ENCODE peak calls at places on chromosomes 12 and 14, in ten cellular contexts. Z, J, P, T, C, L, V, G, Y and H are unnamed samples.

GRCh38 chr14:75165586-75166391 is 10.6 kb downstream of the TMED10 start:
- DNase-seq in J (no peak), P (no peak), V (no peak), C (no peak), Y (peak; percentile 20), L (no peak), T (no peak), Z (peak; percentile 41), G (no peak), H (no peak)

GRCh38 chr14:25049559-25050493 is at the start of gene STXBP6:
- DNase-seq in P (peak; percentile 73), Z (peak; percentile 52), T (peak; percentile 13), C (peak; percentile 85), G (peak; percentile 65), J (no peak), V (peak; percentile 92), L (peak; percentile 92), Y (peak; percentile 61), H (peak; percentile 89)

GRCh38 chr12:62910549-62911169 is 24.3 kb downstream of the PPM1H start:
- DNase-seq in T (no peak), J (no peak), P (no peak), G (no peak), C (no peak), V (no peak), Y (no peak), Z (no peak), L (no peak), H (no peak)

GRCh38 chr14:26290007-26290530 is 307.8 kb downstream of the NOVA1 start:
- DNase-seq in V (no peak), Z (peak; percentile 72), Y (peak; percentile 66), P (no peak), G (no peak), L (no peak), C (no peak), J (no peak), T (peak; percentile 74), H (no peak)

GRCh38 chr14:56268039-56268438 is 149.8 kb downstream of the PELI2 start:
- DNase-seq in Z (peak; percentile 72), J (no peak), G (no peak), C (no peak), Y (no peak), P (no peak), V (no peak), L (no peak), T (peak; percentile 92), H (no peak)

GRCh38 chr14:93085916-93086315 is 29.8 kb downstream of the ITPK1 start:
- DNase-seq in G (no peak), T (peak; percentile 82), P (no peak), Z (no peak), L (peak; percentile 85), C (peak; percentile 52), Y (no peak), V (no peak), J (no peak), H (no peak)

GRCh38 chr12:2813573-2814185 is 1.2 kb downstream of the ITFG2 start:
- DNase-seq in G (peak; percentile 52), J (no peak), Y (peak; percentile 75), Z (peak; percentile 77), C (peak; percentile 44), T (peak; percentile 47), V (no peak), L (peak; percentile 79), P (peak; percentile 56), H (no peak)

GRCh38 chr12:97977870-97978269 is 515.3 kb downstream of the RMST start:
- DNase-seq in G (no peak), C (no peak), P (no peak), J (no peak), Z (no peak), T (no peak), L (no peak), V (no peak), Y (no peak), H (no peak)

GRCh38 chr12:112916270-112916669 is 9.5 kb downstream of the OAS1 start:
- DNase-seq in C (no peak), V (no peak), Z (peak; percentile 33), J (peak; percentile 58), L (no peak), Y (peak; percentile 30), P (no peak), G (no peak), T (peak; percentile 70), H (no peak)

DNA sequence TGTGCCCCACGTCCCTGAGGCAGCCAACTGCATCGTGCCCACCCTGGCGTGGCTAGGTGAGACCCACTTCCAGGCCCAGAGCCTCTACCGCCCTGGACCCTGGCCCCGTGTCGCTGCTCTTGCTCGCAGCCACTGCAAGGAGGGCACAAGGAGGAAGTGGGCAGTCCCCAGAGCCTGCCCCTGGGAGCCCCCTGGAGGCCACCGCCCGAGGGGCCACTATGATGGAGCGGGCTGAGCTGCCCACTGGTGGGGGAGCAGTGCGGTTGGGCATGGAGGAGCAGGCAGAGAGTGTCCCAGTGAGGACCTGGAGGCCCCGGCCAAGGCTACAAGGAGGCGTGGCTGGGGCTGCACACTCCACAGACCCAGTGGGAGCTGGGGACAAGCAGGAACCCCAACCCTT is 323.6 kb downstream of the PCNX1 start:
- DNase-seq in Z (no peak), Y (no peak), J (no peak), V (peak; percentile 72), G (no peak), L (no peak), C (no peak), P (no peak), T (no peak), H (no peak)
- TF ChIP-seq CTCF in Z (no peak), Y (no peak), J (no peak), V (no peak), G (no peak), L (peak; percentile 11), C (no peak), P (no peak), T (no peak), H (no peak)

GRCh38 chr12:27523642-27524488 is at the start of gene PPFIBP1:
- DNase-seq in V (peak; percentile 100), Z (peak; percentile 99), G (peak; percentile 100), J (peak; percentile 99), T (peak; percentile 98), Y (peak; percentile 98), C (peak; percentile 95), L (peak; percentile 97), P (peak; percentile 95), H (peak; percentile 98)
- TF ChIP-seq CTCF in V (peak; percentile 42), Z (peak; percentile 49), G (no peak), J (no peak), T (peak; percentile 52), Y (peak; percentile 44), C (no peak), L (peak; percentile 16), P (no peak), H (peak; percentile 30)

GRCh38 chr12:6438345-6438744 is 6.4 kb upstream of the CD27 start:
- DNase-seq in Y (no peak), J (no peak), G (no peak), V (no peak), Z (no peak), P (no peak), L (no peak), T (no peak), C (no peak), H (no peak)

GRCh38 chr12:6442799-6443198 is 2.0 kb upstream of the CD27 start:
- DNase-seq in V (no peak), Z (no peak), G (no peak), P (no peak), T (no peak), Y (no peak), L (no peak), J (no peak), C (no peak), H (no peak)

GRCh38 chr12:6443361-6443983 is 1.3 kb upstream of the CD27 start:
- DNase-seq in Z (no peak), J (no peak), V (no peak), L (no peak), C (no peak), T (no peak), P (no peak), G (no peak), Y (no peak), H (no peak)

GRCh38 chr12:6444704-6445688 is at the start of gene CD27:
- DNase-seq in V (no peak), Y (no peak), L (no peak), Z (no peak), J (no peak), G (no peak), C (no peak), T (no peak), P (no peak), H (no peak)

GRCh38 chr12:6444031-6444430 is 724 bp upstream of the CD27 start:
- DNase-seq in L (no peak), G (no peak), V (no peak), J (no peak), T (no peak), Z (no peak), C (no peak), Y (no peak), P (no peak), H (no peak)
- TF ChIP-seq CTCF in L (no peak), G (no peak), V (no peak), J (no peak), T (no peak), Z (no peak), C (no peak), Y (no peak), P (no peak), H (no peak)

GRCh38 chr12:46370792-46371717 is 1.5 kb downstream of the SLC38A2 start:
- DNase-seq in P (peak; percentile 88), L (peak; percentile 96), Y (peak; percentile 85), T (peak; percentile 58), V (peak; percentile 99), J (no peak), C (peak; percentile 96), G (peak; percentile 96), Z (peak; percentile 83), H (peak; percentile 96)
- TF ChIP-seq CTCF in P (no peak), L (peak; percentile 32), Y (no peak), T (peak; percentile 40), V (peak; percentile 75), J (peak; percentile 1), C (peak; percentile 20), G (no peak), Z (no peak), H (no peak)

DNA sequence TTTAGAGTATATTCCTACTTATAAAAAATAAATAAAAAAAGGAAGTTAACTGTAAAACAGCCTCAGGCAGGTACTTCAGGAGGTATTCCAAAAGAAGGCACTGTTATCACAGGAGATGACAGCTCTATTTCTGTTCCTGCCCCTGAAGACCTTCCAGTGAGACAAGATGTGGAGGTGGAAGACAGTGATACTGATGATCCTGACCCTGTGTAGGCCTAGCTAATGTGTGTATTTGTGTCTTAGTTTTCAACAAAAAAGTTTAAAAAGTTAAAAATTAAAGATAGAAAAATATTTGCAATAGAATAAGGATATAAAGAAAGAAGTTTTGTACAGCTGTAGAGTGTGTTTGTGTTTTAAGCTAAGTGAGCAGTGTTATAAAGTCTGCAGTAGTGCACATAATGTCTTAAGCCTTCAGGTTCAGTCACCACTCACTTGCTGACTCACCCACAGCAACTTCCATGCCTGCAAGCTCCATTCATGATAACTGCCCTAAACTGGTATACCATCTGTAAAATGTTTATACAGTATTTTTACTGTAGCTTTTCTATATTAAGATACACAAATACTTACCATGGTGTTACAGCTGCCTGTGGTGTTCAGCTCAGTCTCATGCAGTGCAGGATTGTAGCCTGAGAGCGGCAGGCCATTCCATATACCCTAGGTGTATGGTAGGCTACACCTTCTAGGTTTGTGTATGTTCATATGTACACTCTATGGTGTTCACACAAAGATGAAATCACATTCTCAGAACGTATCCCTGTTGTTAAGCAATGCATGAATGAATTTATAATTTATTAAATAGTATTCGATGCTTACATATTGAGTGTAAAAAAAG is 121.1 kb downstream of the ANO6 start:
- DNase-seq in L (no peak), C (no peak), J (no peak), V (no peak), T (peak; percentile 72), G (no peak), Y (peak; percentile 96), P (no peak), Z (peak; percentile 86), H (no peak)
- TF ChIP-seq CTCF in L (no peak), C (no peak), J (no peak), V (no peak), T (no peak), G (no peak), Y (no peak), P (no peak), Z (no peak), H (peak; percentile 33)